ENCODE peak calls at places on chromosomes 3 and 15, in five cellular contexts. One of them, this sample, is unnamed. For H3K27me3, the result is how much of the 10 kb centered on the place peaks cover.

GRCh38 chr15:90891346-90891949 is 7.1 kb downstream of the FES start:
- DNase-seq in esophagus muscularis mucosa: no peak
- DNase-seq in WERI-Rb-1: no peak
- DNase-seq in heart right ventricle: peak
- DNase-seq in brain microvascular endothelial cell: no peak
- DNase-seq in this sample: no peak

GRCh38 chr15:72968531-72968922 is 83.7 kb upstream of the NEO1 start:
- DNase-seq in esophagus muscularis mucosa: no peak
- DNase-seq in WERI-Rb-1: no peak
- DNase-seq in heart right ventricle: no peak
- DNase-seq in brain microvascular endothelial cell: peak
- DNase-seq in this sample: peak

GRCh38 chr3:142279965-142280590 is 54.7 kb upstream of the GK5 start:
- DNase-seq in esophagus muscularis mucosa: no peak
- DNase-seq in WERI-Rb-1: peak
- DNase-seq in heart right ventricle: no peak
- DNase-seq in brain microvascular endothelial cell: peak
- DNase-seq in this sample: peak

GRCh38 chr3:169945313-169945712 is 21.3 kb upstream of the SEC62 start:
- DNase-seq in esophagus muscularis mucosa: no peak
- DNase-seq in WERI-Rb-1: no peak
- DNase-seq in heart right ventricle: no peak
- DNase-seq in brain microvascular endothelial cell: peak
- DNase-seq in this sample: no peak

GRCh38 chr15:64883997-64884511 is 27.6 kb upstream of the ANKDD1A start:
- DNase-seq in esophagus muscularis mucosa: no peak
- DNase-seq in WERI-Rb-1: no peak
- DNase-seq in heart right ventricle: peak
- DNase-seq in brain microvascular endothelial cell: peak
- DNase-seq in this sample: peak

GRCh38 chr15:90037961-90038633 is 37.0 kb downstream of the ZNF710 start:
- DNase-seq in esophagus muscularis mucosa: no peak
- DNase-seq in WERI-Rb-1: no peak
- DNase-seq in heart right ventricle: no peak
- DNase-seq in brain microvascular endothelial cell: peak
- DNase-seq in this sample: no peak

GRCh38 chr3:23430781-23431423 is 227.8 kb downstream of the UBE2E2 start:
- DNase-seq in esophagus muscularis mucosa: no peak
- DNase-seq in WERI-Rb-1: no peak
- DNase-seq in heart right ventricle: no peak
- DNase-seq in brain microvascular endothelial cell: no peak
- DNase-seq in this sample: no peak

GRCh38 chr15:67945951-67946700 is 106.3 kb upstream of the RNU6-1 start:
- DNase-seq in esophagus muscularis mucosa: peak
- DNase-seq in WERI-Rb-1: no peak
- DNase-seq in heart right ventricle: no peak
- DNase-seq in brain microvascular endothelial cell: peak
- DNase-seq in this sample: peak

GRCh38 chr15:47460775-47461174 is 256.5 kb upstream of the SEMA6D start:
- DNase-seq in esophagus muscularis mucosa: no peak
- DNase-seq in WERI-Rb-1: no peak
- DNase-seq in heart right ventricle: no peak
- DNase-seq in brain microvascular endothelial cell: no peak
- DNase-seq in this sample: no peak

GRCh38 chr3:152276688-152277087 is 8.0 kb downstream of the MBNL1 start:
- DNase-seq in esophagus muscularis mucosa: no peak
- DNase-seq in WERI-Rb-1: no peak
- DNase-seq in heart right ventricle: no peak
- DNase-seq in brain microvascular endothelial cell: no peak
- DNase-seq in this sample: no peak

GRCh38 chr3:25834346-25834745 is 44.5 kb downstream of the OXSM start:
- DNase-seq in esophagus muscularis mucosa: no peak
- DNase-seq in WERI-Rb-1: no peak
- DNase-seq in heart right ventricle: no peak
- DNase-seq in brain microvascular endothelial cell: no peak
- DNase-seq in this sample: no peak

GRCh38 chr3:52742418-52743041 is 28.2 kb downstream of the NEK4 start:
- DNase-seq in esophagus muscularis mucosa: no peak
- DNase-seq in WERI-Rb-1: no peak
- DNase-seq in heart right ventricle: no peak
- DNase-seq in brain microvascular endothelial cell: peak
- DNase-seq in this sample: no peak

GRCh38 chr15:33201376-33202189 is 7.1 kb upstream of the FMN1 start:
- DNase-seq in esophagus muscularis mucosa: peak
- DNase-seq in WERI-Rb-1: peak
- DNase-seq in heart right ventricle: no peak
- DNase-seq in brain microvascular endothelial cell: peak
- DNase-seq in this sample: peak

GRCh38 chr3:149199474-149199873 is 22.2 kb downstream of the CP start:
- DNase-seq in esophagus muscularis mucosa: no peak
- DNase-seq in WERI-Rb-1: no peak
- DNase-seq in heart right ventricle: no peak
- DNase-seq in brain microvascular endothelial cell: no peak
- DNase-seq in this sample: peak

GRCh38 chr3:184156522-184156955 is 1.4 kb downstream of the DVL3 start:
- DNase-seq in esophagus muscularis mucosa: no peak
- DNase-seq in WERI-Rb-1: peak
- DNase-seq in heart right ventricle: peak
- DNase-seq in brain microvascular endothelial cell: peak
- DNase-seq in this sample: peak

GRCh38 chr15:75723847-75724660 is 11.4 kb upstream of the CSPG4 start:
- DNase-seq in esophagus muscularis mucosa: peak
- DNase-seq in WERI-Rb-1: peak
- DNase-seq in heart right ventricle: peak
- DNase-seq in brain microvascular endothelial cell: peak
- DNase-seq in this sample: peak

GRCh38 chr3:29525254-29525881 is 244.5 kb downstream of the RBMS3 start:
- DNase-seq in esophagus muscularis mucosa: no peak
- DNase-seq in WERI-Rb-1: no peak
- DNase-seq in heart right ventricle: peak
- DNase-seq in brain microvascular endothelial cell: peak
- DNase-seq in this sample: no peak

GRCh38 chr3:119349353-119349752 is 55.2 kb downstream of the ARHGAP31 start:
- DNase-seq in esophagus muscularis mucosa: no peak
- DNase-seq in WERI-Rb-1: no peak
- DNase-seq in heart right ventricle: no peak
- DNase-seq in brain microvascular endothelial cell: no peak
- DNase-seq in this sample: peak

GRCh38 chr3:78507196-78507984 is 1260.4 kb downstream of the ROBO1 start:
- DNase-seq in esophagus muscularis mucosa: no peak
- DNase-seq in WERI-Rb-1: no peak
- DNase-seq in heart right ventricle: no peak
- DNase-seq in brain microvascular endothelial cell: no peak
- DNase-seq in this sample: no peak

GRCh38 chr3:177529071-177529550 is 331.8 kb upstream of the TBL1XR1 start:
- DNase-seq in esophagus muscularis mucosa: no peak
- DNase-seq in WERI-Rb-1: no peak
- DNase-seq in heart right ventricle: no peak
- DNase-seq in brain microvascular endothelial cell: no peak
- DNase-seq in this sample: no peak

GRCh38 chr3:188439080-188439479 is 285.1 kb downstream of the LPP start:
- DNase-seq in esophagus muscularis mucosa: no peak
- DNase-seq in WERI-Rb-1: no peak
- DNase-seq in heart right ventricle: no peak
- DNase-seq in brain microvascular endothelial cell: no peak
- DNase-seq in this sample: no peak

GRCh38 chr3:122932251-122932967 is 95.2 kb downstream of the SEMA5B start:
- DNase-seq in esophagus muscularis mucosa: no peak
- DNase-seq in WERI-Rb-1: no peak
- DNase-seq in heart right ventricle: no peak
- DNase-seq in brain microvascular endothelial cell: peak
- DNase-seq in this sample: no peak
- H3K27me3 ChIP-seq in esophagus muscularis mucosa: under half
- H3K27me3 ChIP-seq in WERI-Rb-1: under half
- H3K27me3 ChIP-seq in heart right ventricle: under half
- H3K27me3 ChIP-seq in brain microvascular endothelial cell: under half
- H3K27me3 ChIP-seq in this sample: under half

GRCh38 chr15:92580933-92581445 is 74.6 kb downstream of the FAM174B start:
- DNase-seq in esophagus muscularis mucosa: no peak
- DNase-seq in WERI-Rb-1: no peak
- DNase-seq in heart right ventricle: no peak
- DNase-seq in brain microvascular endothelial cell: no peak
- DNase-seq in this sample: no peak
- H3K27me3 ChIP-seq in esophagus muscularis mucosa: under half
- H3K27me3 ChIP-seq in WERI-Rb-1: under half
- H3K27me3 ChIP-seq in heart right ventricle: under half
- H3K27me3 ChIP-seq in brain microvascular endothelial cell: under half
- H3K27me3 ChIP-seq in this sample: under half

GRCh38 chr3:10533731-10534011 is 28.3 kb upstream of the ATP2B2 start:
- DNase-seq in esophagus muscularis mucosa: no peak
- DNase-seq in WERI-Rb-1: no peak
- DNase-seq in heart right ventricle: no peak
- DNase-seq in brain microvascular endothelial cell: no peak
- DNase-seq in this sample: no peak
- H3K27me3 ChIP-seq in esophagus muscularis mucosa: under half
- H3K27me3 ChIP-seq in WERI-Rb-1: under half
- H3K27me3 ChIP-seq in heart right ventricle: under half
- H3K27me3 ChIP-seq in brain microvascular endothelial cell: under half
- H3K27me3 ChIP-seq in this sample: under half

GRCh38 chr3:13674538-13675185 is 125.7 kb downstream of the FBLN2 start:
- DNase-seq in esophagus muscularis mucosa: no peak
- DNase-seq in WERI-Rb-1: no peak
- DNase-seq in heart right ventricle: no peak
- DNase-seq in brain microvascular endothelial cell: no peak
- DNase-seq in this sample: no peak
- H3K27me3 ChIP-seq in esophagus muscularis mucosa: under half
- H3K27me3 ChIP-seq in WERI-Rb-1: half or more
- H3K27me3 ChIP-seq in heart right ventricle: half or more
- H3K27me3 ChIP-seq in brain microvascular endothelial cell: under half
- H3K27me3 ChIP-seq in this sample: under half

GRCh38 chr3:71754610-71755253 is 1.1 kb downstream of the GPR27 start:
- DNase-seq in esophagus muscularis mucosa: no peak
- DNase-seq in WERI-Rb-1: no peak
- DNase-seq in heart right ventricle: no peak
- DNase-seq in brain microvascular endothelial cell: no peak
- DNase-seq in this sample: no peak
- H3K27me3 ChIP-seq in esophagus muscularis mucosa: under half
- H3K27me3 ChIP-seq in WERI-Rb-1: under half
- H3K27me3 ChIP-seq in heart right ventricle: half or more
- H3K27me3 ChIP-seq in brain microvascular endothelial cell: half or more
- H3K27me3 ChIP-seq in this sample: under half

DNA sequence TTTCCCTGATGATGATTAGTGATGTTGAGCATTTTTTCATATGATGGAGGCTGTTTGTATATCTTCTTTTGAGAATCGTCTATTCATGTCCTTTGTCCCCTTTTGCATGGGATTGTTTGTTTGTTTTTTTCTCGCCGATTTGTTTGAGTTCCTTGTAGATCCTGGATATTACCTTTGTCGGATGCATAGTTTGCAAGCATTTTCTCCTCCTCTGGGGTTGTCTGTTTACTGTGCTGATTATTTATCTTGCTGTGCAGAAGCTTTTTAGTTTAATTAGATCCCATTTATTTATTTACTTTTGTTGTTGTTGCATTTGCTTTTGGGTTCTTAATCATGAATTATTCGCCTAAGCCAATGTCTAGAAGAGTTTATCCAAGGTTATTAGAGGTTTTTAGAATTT is 232.8 kb downstream of the XXYLT1 start:
- DNase-seq in esophagus muscularis mucosa: no peak
- DNase-seq in WERI-Rb-1: no peak
- DNase-seq in heart right ventricle: no peak
- DNase-seq in brain microvascular endothelial cell: no peak
- DNase-seq in this sample: no peak
- H3K27me3 ChIP-seq in esophagus muscularis mucosa: under half
- H3K27me3 ChIP-seq in WERI-Rb-1: under half
- H3K27me3 ChIP-seq in heart right ventricle: under half
- H3K27me3 ChIP-seq in brain microvascular endothelial cell: under half
- H3K27me3 ChIP-seq in this sample: under half

GRCh38 chr3:18127181-18127863 is 297.8 kb downstream of the SATB1 start:
- DNase-seq in esophagus muscularis mucosa: no peak
- DNase-seq in WERI-Rb-1: no peak
- DNase-seq in heart right ventricle: no peak
- DNase-seq in brain microvascular endothelial cell: no peak
- DNase-seq in this sample: no peak
- H3K27me3 ChIP-seq in esophagus muscularis mucosa: under half
- H3K27me3 ChIP-seq in WERI-Rb-1: under half
- H3K27me3 ChIP-seq in heart right ventricle: under half
- H3K27me3 ChIP-seq in brain microvascular endothelial cell: under half
- H3K27me3 ChIP-seq in this sample: under half